ENCODE peak calls at places on chromosomes 1 and 21, in six cellular contexts. I is colonic mucosa, H is psoas muscle, W is fibroblast of mammary gland, U is astrocyte, P is HFF-Myc. F is an unnamed sample.

GRCh38 chr1:42335809-42336518 is 929 bp upstream of the FOXJ3 start:
- DNase-seq in I (no peak), H (no peak), W (peak; percentile 71), U (peak; percentile 67), P (no peak), F (peak; percentile 56)

GRCh38 chr21:46605759-46606426 is 1.0 kb upstream of the S100B start:
- DNase-seq in I (no peak), H (peak; percentile 63), W (no peak), U (no peak), P (no peak), F (no peak)

GRCh38 chr1:45563843-45564242 is 13.2 kb downstream of the AKR1A1 start:
- DNase-seq in I (no peak), H (no peak), W (no peak), U (no peak), P (no peak), F (no peak)

GRCh38 chr1:78856096-78856495 is 150.4 kb downstream of the ADGRL4 start:
- DNase-seq in I (no peak), H (no peak), W (no peak), U (no peak), P (no peak), F (no peak)

GRCh38 chr1:151311589-151312331 is 15.5 kb downstream of the PI4KB start:
- DNase-seq in I (peak; percentile 61), H (peak; percentile 89), W (peak; percentile 100), U (peak; percentile 99), P (peak; percentile 93), F (peak; percentile 99)

GRCh38 chr1:84426376-84426775 is 28.1 kb downstream of the DNASE2B start:
- DNase-seq in I (no peak), H (no peak), W (no peak), U (no peak), P (no peak), F (no peak)

GRCh38 chr1:87478231-87478630 is 149.6 kb downstream of the LMO4 start:
- DNase-seq in I (no peak), H (no peak), W (peak; percentile 23), U (peak; percentile 16), P (peak; percentile 10), F (peak; percentile 11)

GRCh38 chr1:228321895-228322294 is 84.7 kb downstream of the TRIM11 start:
- DNase-seq in I (no peak), H (peak; percentile 44), W (no peak), U (no peak), P (no peak), F (no peak)

GRCh38 chr21:41313765-41314164 is 2.8 kb upstream of the FAM3B start:
- DNase-seq in I (no peak), H (no peak), W (no peak), U (no peak), P (no peak), F (no peak)

GRCh38 chr1:232183266-232183800 is 446.6 kb downstream of the SIPA1L2 start:
- DNase-seq in I (no peak), H (no peak), W (no peak), U (no peak), P (no peak), F (no peak)

GRCh38 chr1:39204441-39205081 is at the start of gene MACF1:
- DNase-seq in I (peak; percentile 60), H (peak; percentile 73), W (peak; percentile 97), U (peak; percentile 98), P (peak; percentile 84), F (peak; percentile 99)

GRCh38 chr1:50103615-50104081 is 5.1 kb upstream of the ELAVL4 start:
- DNase-seq in I (no peak), H (no peak), W (no peak), U (no peak), P (no peak), F (no peak)

DNA sequence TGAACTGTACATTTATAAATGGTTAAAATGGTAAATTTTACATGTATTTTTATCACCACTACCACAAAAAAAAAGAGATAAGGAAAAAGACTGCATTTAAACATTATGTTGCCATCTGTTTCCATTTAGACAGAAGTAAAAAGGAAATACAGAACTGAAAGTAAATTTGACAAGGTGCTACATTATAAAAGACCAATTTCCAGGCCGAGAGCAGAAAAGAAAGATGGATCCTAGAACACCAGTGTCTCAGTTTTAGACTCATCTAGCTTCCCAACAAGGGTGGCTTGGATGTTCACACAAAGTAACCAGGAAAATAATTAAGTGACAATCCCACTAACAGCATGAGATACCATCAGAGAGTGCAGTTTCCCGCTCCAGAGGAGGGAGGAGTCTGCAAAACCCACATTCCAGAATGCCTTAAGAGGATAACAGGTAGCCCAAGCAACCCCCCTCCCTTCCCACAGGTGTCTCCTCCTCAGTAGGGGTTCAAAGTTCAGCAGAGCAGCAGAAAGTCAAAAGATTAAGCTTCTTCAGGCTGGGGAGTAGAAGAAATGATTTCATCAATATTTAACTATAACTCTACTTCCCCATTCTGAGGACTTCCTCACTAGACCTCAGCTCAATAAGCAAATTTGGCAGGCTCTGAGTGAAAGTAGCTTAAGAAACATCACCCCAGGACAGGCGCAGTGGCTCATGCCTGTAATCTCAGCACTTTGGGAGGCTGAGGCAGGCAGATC is 11.8 kb downstream of the TPM3 start:
- DNase-seq in I (peak; percentile 69), H (no peak), W (no peak), U (no peak), P (no peak), F (no peak)
- H3K4me3 ChIP-seq in I (peak overlapping the region; percentile 95), H (peak overlapping the region; percentile 76), W (peak overlapping the region; percentile 23), U (peak overlapping the region; percentile 51), P (peak overlapping the region; percentile 84), F (peak overlapping the region; percentile 25)

DNA sequence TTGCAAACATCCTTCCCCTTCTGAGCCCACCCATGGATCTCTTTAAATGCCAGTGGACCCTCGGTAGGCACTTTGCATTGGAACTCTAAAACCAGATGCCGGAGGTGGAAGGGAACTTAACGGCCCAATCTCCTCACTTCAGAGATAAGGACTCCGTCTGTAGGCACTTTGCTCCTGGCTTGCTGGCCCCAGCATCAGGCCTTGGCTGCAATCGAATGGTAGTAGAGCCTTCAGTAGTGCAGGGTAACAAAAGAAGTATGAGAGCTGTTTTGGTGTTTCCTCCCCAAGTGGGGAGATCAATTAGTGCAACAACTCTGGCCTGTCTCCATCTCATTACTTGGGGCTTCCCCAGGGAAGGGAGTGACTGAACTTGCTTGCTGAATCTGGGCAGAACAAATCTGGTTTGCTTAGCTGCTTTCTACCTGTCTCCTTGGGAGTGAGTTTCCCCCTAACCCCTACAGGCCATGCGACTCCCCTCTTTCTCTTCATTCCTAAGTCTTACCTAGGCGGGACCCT is 70.8 kb downstream of the TENT5C start:
- DNase-seq in I (peak; percentile 19), H (no peak), W (no peak), U (no peak), P (no peak), F (no peak)
- TF ChIP-seq CTCF in I (no peak), H (no peak), W (no peak), U (no peak), P (no peak), F (no peak)

GRCh38 chr1:160981584-160982411 is 27.2 kb upstream of the ITLN2 start:
- DNase-seq in I (no peak), H (no peak), W (no peak), U (no peak), P (no peak), F (no peak)
- H3K4me3 ChIP-seq in I (no peak overlapping the region), H (no peak overlapping the region), W (no peak overlapping the region), U (no peak overlapping the region), P (no peak overlapping the region), F (no peak overlapping the region)

GRCh38 chr1:214086945-214087344 is 99.2 kb downstream of the PROX1 start:
- DNase-seq in I (no peak), H (no peak), W (no peak), U (no peak), P (no peak), F (no peak)
- TF ChIP-seq CTCF in I (no peak), H (peak; percentile 3), W (no peak), U (no peak), P (no peak), F (no peak)

GRCh38 chr1:17540255-17541001 is 930 bp downstream of the ARHGEF10L start:
- DNase-seq in I (peak; percentile 64), H (peak; percentile 77), W (no peak), U (no peak), P (no peak), F (peak; percentile 43)

GRCh38 chr1:17538428-17539130 is 919 bp upstream of the ARHGEF10L start:
- DNase-seq in I (peak; percentile 66), H (no peak), W (no peak), U (no peak), P (no peak), F (no peak)

GRCh38 chr1:17539202-17539525 is 334 bp upstream of the ARHGEF10L start:
- DNase-seq in I (peak; percentile 41), H (no peak), W (no peak), U (no peak), P (no peak), F (no peak)

GRCh38 chr1:17538010-17538409 is 1.5 kb upstream of the ARHGEF10L start:
- DNase-seq in I (peak; percentile 42), H (no peak), W (no peak), U (no peak), P (no peak), F (no peak)

GRCh38 chr1:17539526-17540254 is at the start of gene ARHGEF10L:
- DNase-seq in I (peak; percentile 41), H (peak; percentile 65), W (no peak), U (no peak), P (no peak), F (no peak)
- H3K4me3 ChIP-seq in I (peak within 1 kb of the TSS; percentile 62), H (peak within 1 kb of the TSS; percentile 81), W (peak within 1 kb of the TSS; percentile 71), U (peak within 1 kb of the TSS; percentile 76), P (peak within 1 kb of the TSS; percentile 54), F (peak within 1 kb of the TSS; percentile 71)

DNA sequence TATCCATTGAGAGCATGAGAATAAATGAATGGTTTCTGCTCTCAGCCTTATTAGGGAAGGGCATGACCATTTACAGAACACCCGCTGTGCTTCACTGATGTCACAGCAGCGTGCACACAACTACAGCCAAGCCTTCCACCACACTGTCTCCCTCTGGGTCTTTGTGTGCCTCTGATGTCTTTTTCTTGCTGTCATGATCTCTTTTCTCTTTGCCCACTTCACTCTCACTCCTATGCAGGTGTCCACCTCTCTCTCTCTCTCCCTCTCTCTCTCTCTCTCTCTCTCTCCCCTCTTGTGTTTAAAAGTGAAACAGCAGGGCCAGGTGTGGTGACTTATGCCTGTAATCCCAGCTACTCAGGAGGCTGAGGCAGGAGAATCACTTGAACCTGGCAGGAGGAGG is 232.5 kb upstream of the JUN start:
- DNase-seq in I (no peak), H (no peak), W (no peak), U (no peak), P (no peak), F (no peak)
- TF ChIP-seq CTCF in I (no peak), H (no peak), W (no peak), U (no peak), P (no peak), F (no peak)

F was measured in fibroblast of pulmonary artery.